ENCODE peak calls at places on chromosome X, in five cellular contexts. J is GM12878, F is body of pancreas, C is transverse colon, V is adrenal gland. Q is an unnamed sample.

GRCh38 chrX:56793112-56793430 is 64.0 kb downstream of the NBDY start:
- DNase-seq in J (no peak), F (no peak), C (no peak), V (no peak), Q (no peak)

GRCh38 chrX:148530464-148531077 is 30.2 kb downstream of the AFF2 start:
- DNase-seq in J (no peak), F (peak), C (no peak), V (no peak), Q (no peak)

GRCh38 chrX:21738145-21738949 is 19.6 kb downstream of the SMPX start:
- DNase-seq in J (no peak), F (no peak), C (no peak), V (no peak), Q (no peak)

GRCh38 chrX:37921758-37922157 is 74.4 kb upstream of the DYNLT3 start:
- DNase-seq in J (no peak), F (no peak), C (no peak), V (no peak), Q (no peak)

GRCh38 chrX:125203737-125204578 is 115.7 kb upstream of the TEX13C start:
- DNase-seq in J (no peak), F (peak), C (no peak), V (peak), Q (no peak)

GRCh38 chrX:46311581-46312120 is 233.6 kb downstream of the ZNF674 start:
- DNase-seq in J (no peak), F (no peak), C (no peak), V (no peak), Q (no peak)

GRCh38 chrX:65644621-65645287 is 22.7 kb upstream of the MSN start:
- DNase-seq in J (no peak), F (peak), C (peak), V (peak), Q (peak)

GRCh38 chrX:12352922-12353321 is 214.6 kb downstream of the FRMPD4 start:
- DNase-seq in J (no peak), F (no peak), C (no peak), V (no peak), Q (no peak)

GRCh38 chrX:17968367-17968766 is 107.3 kb upstream of the RAI2 start:
- DNase-seq in J (no peak), F (no peak), C (no peak), V (no peak), Q (no peak)

GRCh38 chrX:52271212-52271611 is 86.5 kb downstream of the MAGED4 start:
- DNase-seq in J (no peak), F (no peak), C (no peak), V (no peak), Q (no peak)

GRCh38 chrX:134026732-134027311 is 41.4 kb upstream of the GPC3 start:
- DNase-seq in J (no peak), F (peak), C (peak), V (peak), Q (peak)

GRCh38 chrX:7574325-7574724 is 268.6 kb upstream of the VCX start:
- DNase-seq in J (no peak), F (no peak), C (no peak), V (no peak), Q (no peak)

GRCh38 chrX:97405031-97405685 is 521.5 kb downstream of the RPA4 start:
- DNase-seq in J (no peak), F (no peak), C (no peak), V (no peak), Q (no peak)

GRCh38 chrX:65528705-65529340 is 5.8 kb downstream of the LAS1L start:
- DNase-seq in J (no peak), F (peak), C (peak), V (peak), Q (peak)

GRCh38 chrX:30538271-30538670 is 39.3 kb downstream of the TASL start:
- DNase-seq in J (no peak), F (no peak), C (no peak), V (no peak), Q (no peak)

GRCh38 chrX:19532709-19533108 is 17.4 kb upstream of the MAP3K15 start:
- DNase-seq in J (no peak), F (no peak), C (no peak), V (no peak), Q (no peak)

GRCh38 chrX:110600745-110601310 is 194.8 kb downstream of the CHRDL1 start:
- DNase-seq in J (no peak), F (no peak), C (no peak), V (no peak), Q (no peak)

GRCh38 chrX:1420371-1420770 is 28.5 kb upstream of the SLC25A6 start:
- DNase-seq in J (no peak), F (no peak), C (no peak), V (no peak), Q (no peak)

GRCh38 chrX:55014897-55015299 is 14.7 kb downstream of the APEX2 start:
- DNase-seq in J (no peak), F (no peak), C (no peak), V (no peak), Q (no peak)

GRCh38 chrX:69379412-69379811 is 124.7 kb upstream of the NALF2 start:
- DNase-seq in J (no peak), F (no peak), C (no peak), V (no peak), Q (no peak)

GRCh38 chrX:108271397-108271787 is 166.8 kb downstream of the COL4A6 start:
- DNase-seq in J (no peak), F (no peak), C (no peak), V (no peak), Q (no peak)

GRCh38 chrX:74924449-74925209 is 623 bp downstream of the NEXMIF start:
- DNase-seq in J (no peak), F (peak), C (peak), V (peak), Q (no peak)

GRCh38 chrX:111445485-111445884 is 33.5 kb upstream of the DCX start:
- DNase-seq in J (no peak), F (no peak), C (no peak), V (no peak), Q (no peak)

GRCh38 chrX:137566746-137567473 is 983 bp downstream of the ZIC3 start:
- DNase-seq in J (no peak), F (no peak), C (no peak), V (no peak), Q (no peak)

GRCh38 chrX:107493141-107493540 is 43.7 kb downstream of the FRMPD3 start:
- DNase-seq in J (no peak), F (no peak), C (no peak), V (no peak), Q (no peak)

GRCh38 chrX:27575565-27575964 is 14.6 kb upstream of the DCAF8L2 start:
- DNase-seq in J (no peak), F (no peak), C (no peak), V (no peak), Q (no peak)

GRCh38 chrX:3518870-3519269 is 172.4 kb upstream of the MXRA5 start:
- DNase-seq in J (no peak), F (no peak), C (peak), V (peak), Q (peak)

GRCh38 chrX:29229802-29230201 is 642.6 kb downstream of the IL1RAPL1 start:
- DNase-seq in J (no peak), F (no peak), C (no peak), V (no peak), Q (no peak)

GRCh38 chrX:124646403-124646802 is 300.0 kb downstream of the SH2D1A start:
- DNase-seq in J (no peak), F (no peak), C (no peak), V (no peak), Q (no peak)

GRCh38 chrX:130118396-130118795 is 8.1 kb upstream of the ELF4 start:
- DNase-seq in J (no peak), F (no peak), C (no peak), V (no peak), Q (no peak)

GRCh38 chrX:9627827-9628406 is 137.7 kb downstream of the GPR143 start:
- DNase-seq in J (no peak), F (no peak), C (no peak), V (no peak), Q (no peak)

GRCh38 chrX:24659646-24660045 is 12.5 kb upstream of the PCYT1B start:
- DNase-seq in J (no peak), F (no peak), C (no peak), V (no peak), Q (no peak)

GRCh38 chrX:19017271-19017670 is 33.4 kb upstream of the PHKA2 start:
- DNase-seq in J (no peak), F (peak), C (no peak), V (no peak), Q (peak)

GRCh38 chrX:48695925-48696300 is 621 bp upstream of the SUV39H1 start:
- DNase-seq in J (no peak), F (no peak), C (no peak), V (no peak), Q (no peak)

GRCh38 chrX:101079223-101079622 is 544 bp downstream of the TMEM35A start:
- DNase-seq in J (no peak), F (no peak), C (no peak), V (no peak), Q (no peak)

GRCh38 chrX:39809326-39809725 is 288.4 kb downstream of the BCOR start:
- DNase-seq in J (no peak), F (no peak), C (no peak), V (peak), Q (peak)

GRCh38 chrX:151871244-151871643 is 41.4 kb upstream of the MAGEA4 start:
- DNase-seq in J (no peak), F (no peak), C (no peak), V (peak), Q (peak)

DNA sequence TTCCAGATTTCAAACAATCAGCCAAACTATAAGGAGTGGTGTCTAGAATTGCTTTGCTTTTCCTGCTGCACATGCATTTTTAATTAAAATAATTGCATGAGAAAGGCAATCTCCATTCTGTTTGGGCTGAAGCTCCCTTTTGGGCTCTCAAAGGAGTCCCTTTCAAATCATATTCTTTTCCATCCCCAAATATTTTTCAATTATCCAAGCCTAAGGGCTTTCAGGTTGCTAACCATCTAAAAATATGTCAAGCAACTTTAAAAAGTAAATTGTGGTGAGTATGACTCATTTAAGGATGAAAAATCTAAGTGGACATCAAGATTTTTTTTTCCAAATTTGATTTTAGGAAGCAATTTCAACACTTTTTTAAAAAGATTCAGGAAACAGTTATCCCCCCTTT is 28.4 kb downstream of the PIR start:
- DNase-seq in J (no peak), F (no peak), C (no peak), V (no peak), Q (no peak)
- TF ChIP-seq POLR2A in J (no peak), F (no peak), C (no peak), V (no peak), Q (no peak)

DNA sequence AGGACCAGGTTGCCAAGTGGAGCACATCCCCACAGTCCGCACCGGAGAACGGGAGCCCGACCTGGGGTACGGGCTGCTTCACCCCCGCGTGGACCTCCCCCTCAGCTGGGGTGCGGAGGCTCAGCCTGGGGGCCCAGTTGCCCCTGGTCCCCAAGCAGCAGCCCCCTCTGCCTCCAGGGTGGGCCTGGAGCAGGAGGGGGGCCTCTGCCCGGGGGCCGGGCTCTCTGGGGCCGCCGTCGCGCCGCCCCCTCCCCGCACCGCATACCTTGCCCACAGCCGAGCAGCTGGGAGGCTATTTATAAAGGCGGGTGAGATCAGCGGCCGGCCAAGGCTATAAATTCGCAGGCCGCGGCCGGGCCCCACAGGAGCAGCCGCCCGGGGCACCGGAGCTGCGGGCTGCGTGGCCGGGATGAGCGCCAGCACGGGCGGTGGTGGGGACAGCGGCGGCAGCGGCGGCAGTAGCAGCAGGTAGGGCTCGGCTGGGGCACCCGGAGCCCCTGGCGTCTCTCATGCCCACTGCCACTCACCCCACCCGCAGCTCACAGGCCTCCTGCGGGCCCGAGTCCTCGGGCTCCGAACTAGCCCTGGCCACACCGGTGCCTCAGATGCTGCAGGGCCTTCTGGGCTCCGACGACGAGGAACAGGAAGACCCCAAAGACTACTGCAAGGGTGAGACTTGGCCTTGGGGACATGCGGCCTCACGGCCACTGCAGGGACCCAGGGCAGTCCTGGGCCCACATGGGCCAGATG is at the start of gene SRPK3:
- DNase-seq in J (no peak), F (no peak), C (no peak), V (peak), Q (no peak)
- TF ChIP-seq POLR2A in J (no peak), F (no peak), C (no peak), V (peak), Q (no peak)

GRCh38 chrX:47563801-47564315 is 2.9 kb downstream of the ARAF start:
- DNase-seq in J (no peak), F (no peak), C (no peak), V (no peak), Q (no peak)
- TF ChIP-seq POLR2A in J (no peak), F (no peak), C (no peak), V (no peak), Q (no peak)

DNA sequence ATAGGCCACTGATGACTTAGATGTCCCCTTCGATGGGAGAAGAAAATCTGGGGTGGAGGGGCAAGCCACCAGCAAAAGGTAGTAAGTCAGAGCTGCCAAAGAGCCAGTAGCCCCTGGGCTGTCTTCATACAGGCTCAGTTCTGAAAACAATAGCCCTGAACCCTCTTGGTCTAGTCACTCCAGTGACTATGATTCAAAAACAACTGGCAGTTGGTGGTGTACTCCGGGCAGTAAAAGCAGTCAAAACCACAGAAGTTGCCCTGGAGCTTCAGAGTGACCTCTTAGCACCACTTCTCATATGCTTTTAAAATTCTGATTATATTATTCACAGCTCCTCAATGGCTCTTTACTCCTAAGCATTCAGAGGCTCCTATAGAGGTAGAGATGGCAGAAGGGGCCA is 164.3 kb upstream of the MAMLD1 start:
- DNase-seq in J (no peak), F (no peak), C (no peak), V (no peak), Q (no peak)
- TF ChIP-seq POLR2A in J (no peak), F (no peak), C (no peak), V (no peak), Q (no peak)

GRCh38 chrX:47662144-47662657 is 3.2 kb upstream of the UXT start:
- DNase-seq in J (no peak), F (no peak), C (no peak), V (peak), Q (no peak)
- TF ChIP-seq POLR2A in J (no peak), F (no peak), C (no peak), V (no peak), Q (no peak)

DNA sequence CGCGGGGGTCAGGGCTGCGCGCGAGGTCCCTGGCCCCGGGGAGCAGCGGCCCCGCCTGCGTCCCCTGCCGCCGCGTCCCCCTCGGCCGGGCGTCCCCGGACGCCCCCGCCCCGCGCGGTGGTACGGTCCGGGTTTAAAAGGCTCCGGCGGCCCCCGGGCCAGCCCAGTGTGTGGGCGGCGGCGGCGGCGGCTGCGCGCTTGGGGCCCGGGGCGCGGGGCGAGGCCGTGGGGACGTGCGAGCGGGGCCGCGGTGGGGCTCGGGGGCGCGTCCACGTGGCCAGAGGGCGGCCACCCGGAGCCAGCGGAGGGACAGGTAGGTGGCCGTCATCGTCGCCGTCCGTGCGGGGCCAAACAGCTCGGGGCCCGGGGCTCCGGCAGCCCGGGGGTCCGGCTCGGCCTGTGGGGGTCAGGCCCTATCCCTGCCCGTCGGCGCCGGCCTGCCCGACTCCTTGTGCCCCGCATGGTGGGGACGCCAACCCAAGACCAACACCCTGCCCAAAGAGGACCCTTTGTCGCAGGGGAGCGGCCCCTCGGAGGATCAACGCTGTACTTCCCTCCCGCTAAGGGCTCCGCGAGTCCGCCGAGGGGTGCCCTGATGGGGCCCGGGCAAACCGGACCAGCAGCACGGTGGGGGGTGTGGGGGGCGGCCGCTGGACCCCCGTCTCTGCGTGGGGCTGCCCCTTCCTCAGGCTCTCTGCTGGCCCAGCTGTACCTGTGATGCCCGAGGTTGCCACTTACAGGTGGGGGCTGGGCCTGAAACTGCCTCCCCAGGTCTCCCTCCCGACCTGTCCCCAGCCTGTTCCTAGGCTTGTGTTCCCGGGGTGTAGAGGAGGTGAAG is at the start of gene PLXNA3:
- DNase-seq in J (no peak), F (peak), C (peak), V (no peak), Q (peak)
- TF ChIP-seq POLR2A in J (peak), F (no peak), C (no peak), V (peak), Q (peak)

GRCh38 chrX:72620550-72621145 is 48.0 kb upstream of the HDAC8 start:
- DNase-seq in J (no peak), F (peak), C (peak), V (peak), Q (peak)
- TF ChIP-seq POLR2A in J (no peak), F (peak), C (no peak), V (peak), Q (no peak)

Q was measured in H54.